ENCODE peak calls at places on chromosomes 7 and 10, in seven cellular contexts. One of them, this sample, is unnamed.

GRCh38 chr7:148982596-148983219 is 45.6 kb downstream of the PDIA4 start:
- DNase-seq in central memory CD8-positive, alpha-beta T cell: no peak
- DNase-seq in epithelial cell of prostate: no peak
- DNase-seq in cardiac septum: no peak
- DNase-seq in substantia nigra: no peak
- DNase-seq in left colon: no peak
- DNase-seq in activated gamma-delta T cell treated with Interleukin-2 at 50 U/mL for 16 hours: no peak
- DNase-seq in this sample: no peak

GRCh38 chr10:86523348-86523747 is 1.8 kb upstream of the WAPL start:
- DNase-seq in central memory CD8-positive, alpha-beta T cell: no peak
- DNase-seq in epithelial cell of prostate: no peak
- DNase-seq in cardiac septum: no peak
- DNase-seq in substantia nigra: no peak
- DNase-seq in left colon: no peak
- DNase-seq in activated gamma-delta T cell treated with Interleukin-2 at 50 U/mL for 16 hours: no peak
- DNase-seq in this sample: no peak

GRCh38 chr7:16693601-16694318 is 47.8 kb downstream of the BZW2 start:
- DNase-seq in central memory CD8-positive, alpha-beta T cell: no peak
- DNase-seq in epithelial cell of prostate: no peak
- DNase-seq in cardiac septum: no peak
- DNase-seq in substantia nigra: no peak
- DNase-seq in left colon: no peak
- DNase-seq in activated gamma-delta T cell treated with Interleukin-2 at 50 U/mL for 16 hours: no peak
- DNase-seq in this sample: no peak

GRCh38 chr10:79090134-79090803 is 21.5 kb downstream of the ZMIZ1 start:
- DNase-seq in central memory CD8-positive, alpha-beta T cell: no peak
- DNase-seq in epithelial cell of prostate: no peak
- DNase-seq in cardiac septum: no peak
- DNase-seq in substantia nigra: no peak
- DNase-seq in left colon: no peak
- DNase-seq in activated gamma-delta T cell treated with Interleukin-2 at 50 U/mL for 16 hours: no peak
- DNase-seq in this sample: no peak

GRCh38 chr10:122632031-122632430 is 67.6 kb downstream of the C10orf120 start:
- DNase-seq in central memory CD8-positive, alpha-beta T cell: no peak
- DNase-seq in epithelial cell of prostate: no peak
- DNase-seq in cardiac septum: no peak
- DNase-seq in substantia nigra: peak; percentile 2
- DNase-seq in left colon: no peak
- DNase-seq in activated gamma-delta T cell treated with Interleukin-2 at 50 U/mL for 16 hours: no peak
- DNase-seq in this sample: no peak

GRCh38 chr7:151131284-151131621 is 36.2 kb downstream of the GBX1 start:
- DNase-seq in central memory CD8-positive, alpha-beta T cell: no peak
- DNase-seq in epithelial cell of prostate: no peak
- DNase-seq in cardiac septum: no peak
- DNase-seq in substantia nigra: no peak
- DNase-seq in left colon: no peak
- DNase-seq in activated gamma-delta T cell treated with Interleukin-2 at 50 U/mL for 16 hours: no peak
- DNase-seq in this sample: no peak

GRCh38 chr7:32102432-32102851 is 32.2 kb upstream of the PDE1C start:
- DNase-seq in central memory CD8-positive, alpha-beta T cell: no peak
- DNase-seq in epithelial cell of prostate: no peak
- DNase-seq in cardiac septum: no peak
- DNase-seq in substantia nigra: no peak
- DNase-seq in left colon: no peak
- DNase-seq in activated gamma-delta T cell treated with Interleukin-2 at 50 U/mL for 16 hours: no peak
- DNase-seq in this sample: no peak

GRCh38 chr7:80749270-80749669 is 110.8 kb downstream of the CD36 start:
- DNase-seq in central memory CD8-positive, alpha-beta T cell: no peak
- DNase-seq in epithelial cell of prostate: no peak
- DNase-seq in cardiac septum: no peak
- DNase-seq in substantia nigra: no peak
- DNase-seq in left colon: no peak
- DNase-seq in activated gamma-delta T cell treated with Interleukin-2 at 50 U/mL for 16 hours: no peak
- DNase-seq in this sample: no peak

GRCh38 chr10:119288574-119289001 is 81.2 kb downstream of the GRK5 start:
- DNase-seq in central memory CD8-positive, alpha-beta T cell: no peak
- DNase-seq in epithelial cell of prostate: no peak
- DNase-seq in cardiac septum: no peak
- DNase-seq in substantia nigra: no peak
- DNase-seq in left colon: no peak
- DNase-seq in activated gamma-delta T cell treated with Interleukin-2 at 50 U/mL for 16 hours: no peak
- DNase-seq in this sample: no peak

GRCh38 chr10:69088471-69088769 is 517 bp downstream of the SRGN start:
- DNase-seq in central memory CD8-positive, alpha-beta T cell: peak; percentile 32
- DNase-seq in epithelial cell of prostate: no peak
- DNase-seq in cardiac septum: no peak
- DNase-seq in substantia nigra: no peak
- DNase-seq in left colon: no peak
- DNase-seq in activated gamma-delta T cell treated with Interleukin-2 at 50 U/mL for 16 hours: peak; percentile 16
- DNase-seq in this sample: no peak

GRCh38 chr10:103636996-103637395 is 143.5 kb downstream of the NEURL1 start:
- DNase-seq in central memory CD8-positive, alpha-beta T cell: no peak
- DNase-seq in epithelial cell of prostate: no peak
- DNase-seq in cardiac septum: no peak
- DNase-seq in substantia nigra: no peak
- DNase-seq in left colon: no peak
- DNase-seq in activated gamma-delta T cell treated with Interleukin-2 at 50 U/mL for 16 hours: no peak
- DNase-seq in this sample: no peak

GRCh38 chr10:116836087-116836486 is 13.2 kb upstream of the ENO4 start:
- DNase-seq in central memory CD8-positive, alpha-beta T cell: no peak
- DNase-seq in epithelial cell of prostate: no peak
- DNase-seq in cardiac septum: no peak
- DNase-seq in substantia nigra: no peak
- DNase-seq in left colon: no peak
- DNase-seq in activated gamma-delta T cell treated with Interleukin-2 at 50 U/mL for 16 hours: no peak
- DNase-seq in this sample: no peak

GRCh38 chr7:4715385-4715770 is 33.3 kb downstream of the FOXK1 start:
- DNase-seq in central memory CD8-positive, alpha-beta T cell: no peak
- DNase-seq in epithelial cell of prostate: peak; percentile 60
- DNase-seq in cardiac septum: peak; percentile 89
- DNase-seq in substantia nigra: peak; percentile 60
- DNase-seq in left colon: no peak
- DNase-seq in activated gamma-delta T cell treated with Interleukin-2 at 50 U/mL for 16 hours: no peak
- DNase-seq in this sample: no peak

GRCh38 chr10:114403545-114404161 is 649 bp downstream of the AFAP1L2 start:
- DNase-seq in central memory CD8-positive, alpha-beta T cell: no peak
- DNase-seq in epithelial cell of prostate: no peak
- DNase-seq in cardiac septum: no peak
- DNase-seq in substantia nigra: no peak
- DNase-seq in left colon: peak; percentile 32
- DNase-seq in activated gamma-delta T cell treated with Interleukin-2 at 50 U/mL for 16 hours: no peak
- DNase-seq in this sample: no peak

GRCh38 chr7:111232249-111233084 is 141.5 kb downstream of the LRRN3 start:
- DNase-seq in central memory CD8-positive, alpha-beta T cell: no peak
- DNase-seq in epithelial cell of prostate: peak; percentile 24
- DNase-seq in cardiac septum: no peak
- DNase-seq in substantia nigra: no peak
- DNase-seq in left colon: no peak
- DNase-seq in activated gamma-delta T cell treated with Interleukin-2 at 50 U/mL for 16 hours: no peak
- DNase-seq in this sample: no peak

GRCh38 chr7:30914611-30915601 is 3.3 kb downstream of the AQP1 start:
- DNase-seq in central memory CD8-positive, alpha-beta T cell: no peak
- DNase-seq in epithelial cell of prostate: no peak
- DNase-seq in cardiac septum: no peak
- DNase-seq in substantia nigra: no peak
- DNase-seq in left colon: no peak
- DNase-seq in activated gamma-delta T cell treated with Interleukin-2 at 50 U/mL for 16 hours: no peak
- DNase-seq in this sample: no peak

GRCh38 chr7:29274156-29275017 is 79.8 kb downstream of the CHN2 start:
- DNase-seq in central memory CD8-positive, alpha-beta T cell: no peak
- DNase-seq in epithelial cell of prostate: no peak
- DNase-seq in cardiac septum: no peak
- DNase-seq in substantia nigra: peak; percentile 22
- DNase-seq in left colon: peak; percentile 22
- DNase-seq in activated gamma-delta T cell treated with Interleukin-2 at 50 U/mL for 16 hours: no peak
- DNase-seq in this sample: no peak

GRCh38 chr10:5260828-5261227 is 64.2 kb downstream of the AKR1C4 start:
- DNase-seq in central memory CD8-positive, alpha-beta T cell: no peak
- DNase-seq in epithelial cell of prostate: no peak
- DNase-seq in cardiac septum: no peak
- DNase-seq in substantia nigra: no peak
- DNase-seq in left colon: no peak
- DNase-seq in activated gamma-delta T cell treated with Interleukin-2 at 50 U/mL for 16 hours: no peak
- DNase-seq in this sample: no peak

GRCh38 chr7:35699906-35700305 is 5.0 kb upstream of the HERPUD2 start:
- DNase-seq in central memory CD8-positive, alpha-beta T cell: no peak
- DNase-seq in epithelial cell of prostate: no peak
- DNase-seq in cardiac septum: no peak
- DNase-seq in substantia nigra: no peak
- DNase-seq in left colon: no peak
- DNase-seq in activated gamma-delta T cell treated with Interleukin-2 at 50 U/mL for 16 hours: no peak
- DNase-seq in this sample: no peak

GRCh38 chr7:155543926-155544325 is 2.4 kb downstream of the CNPY1 start:
- DNase-seq in central memory CD8-positive, alpha-beta T cell: no peak
- DNase-seq in epithelial cell of prostate: no peak
- DNase-seq in cardiac septum: no peak
- DNase-seq in substantia nigra: no peak
- DNase-seq in left colon: no peak
- DNase-seq in activated gamma-delta T cell treated with Interleukin-2 at 50 U/mL for 16 hours: no peak
- DNase-seq in this sample: peak; percentile 31

GRCh38 chr10:31133628-31134302 is 102.1 kb upstream of the ZNF438 start:
- DNase-seq in central memory CD8-positive, alpha-beta T cell: no peak
- DNase-seq in epithelial cell of prostate: no peak
- DNase-seq in cardiac septum: peak; percentile 93
- DNase-seq in substantia nigra: peak; percentile 86
- DNase-seq in left colon: peak; percentile 83
- DNase-seq in activated gamma-delta T cell treated with Interleukin-2 at 50 U/mL for 16 hours: peak; percentile 56
- DNase-seq in this sample: peak; percentile 85

GRCh38 chr7:113710310-113711106 is 208.3 kb downstream of the PPP1R3A start:
- DNase-seq in central memory CD8-positive, alpha-beta T cell: no peak
- DNase-seq in epithelial cell of prostate: peak; percentile 37
- DNase-seq in cardiac septum: no peak
- DNase-seq in substantia nigra: no peak
- DNase-seq in left colon: peak; percentile 6
- DNase-seq in activated gamma-delta T cell treated with Interleukin-2 at 50 U/mL for 16 hours: peak; percentile 30
- DNase-seq in this sample: peak; percentile 44